ENCODE peak calls at places on chromosomes 3 and 15, in five cellular contexts. L is foreskin keratinocyte, W is brain microvascular endothelial cell, K is chondrocyte, I is foreskin fibroblast. H is an unnamed sample.

GRCh38 chr15:99703603-99704443 is 29.4 kb downstream of the LYSMD4 start:
- DNase-seq in L (peak), I (peak), K (no peak), W (peak), H (no peak)

GRCh38 chr3:158743664-158744566 is 11.7 kb upstream of the RARRES1 start:
- DNase-seq in K (no peak), I (no peak), W (no peak), L (no peak), H (no peak)

GRCh38 chr3:123331006-123331405 is 117.9 kb downstream of the ADCY5 start:
- DNase-seq in I (no peak), W (no peak), K (no peak), L (no peak), H (peak)

GRCh38 chr3:9862391-9863235 is 17.4 kb downstream of the CIDEC start:
- DNase-seq in I (peak), K (no peak), L (no peak), W (no peak), H (no peak)

GRCh38 chr3:53137835-53138446 is 7.7 kb upstream of the RFT1 start:
- DNase-seq in W (no peak), I (peak), L (no peak), K (no peak), H (peak)

GRCh38 chr3:45026957-45027356 is 854 bp downstream of the CLEC3B start:
- DNase-seq in I (peak), K (no peak), L (no peak), W (peak), H (no peak)

GRCh38 chr15:31511707-31512310 is 185.2 kb downstream of the KLF13 start:
- DNase-seq in W (no peak), L (no peak), K (no peak), I (no peak), H (no peak)

GRCh38 chr15:96276438-96277210 is 53.9 kb upstream of the NR2F2 start:
- DNase-seq in I (peak), W (no peak), L (no peak), K (no peak), H (no peak)

GRCh38 chr3:69998759-69999158 is 774 bp upstream of the SAMMSON start:
- DNase-seq in W (no peak), K (no peak), I (no peak), L (no peak), H (no peak)

GRCh38 chr3:94162700-94163099 is 99.8 kb downstream of the NSUN3 start:
- DNase-seq in W (peak), K (no peak), L (peak), I (no peak), H (no peak)

GRCh38 chr3:28860307-28860706 is 420.6 kb upstream of the RBMS3 start:
- DNase-seq in L (no peak), I (peak), W (no peak), K (no peak), H (no peak)

GRCh38 chr3:170357920-170358854 is 672 bp downstream of the SKIL start:
- DNase-seq in L (no peak), K (peak), W (peak), I (peak), H (peak)
- TF ChIP-seq CTCF in L (peak), K (peak), W (peak), I (peak), H (peak)

GRCh38 chr3:167761302-167761701 is 25.8 kb downstream of the SERPINI1 start:
- DNase-seq in K (no peak), W (no peak), I (no peak), L (no peak), H (no peak)
- TF ChIP-seq CTCF in K (no peak), W (no peak), I (no peak), L (no peak), H (no peak)

DNA sequence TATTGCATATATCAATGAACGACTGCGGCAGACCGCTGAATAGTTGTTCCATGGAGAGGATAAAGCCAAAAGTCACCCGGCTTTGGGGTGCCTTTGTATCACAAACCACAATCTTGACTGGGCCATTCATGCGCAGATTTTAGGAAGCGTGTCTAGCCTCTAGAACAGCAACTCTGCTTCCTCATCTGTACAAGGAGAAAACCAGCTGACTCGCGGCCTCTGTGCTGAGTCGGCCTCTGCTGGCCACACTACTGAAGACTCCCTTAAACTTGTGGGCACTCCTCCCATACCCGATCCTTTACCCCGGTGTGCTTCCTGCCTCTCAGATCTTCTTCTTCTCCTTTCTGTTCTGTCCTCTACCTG is 872 bp downstream of the DLEC1 start:
- DNase-seq in I (peak), W (peak), L (no peak), K (no peak), H (peak)
- TF ChIP-seq CTCF in I (peak), W (peak), L (peak), K (peak), H (peak)

DNA sequence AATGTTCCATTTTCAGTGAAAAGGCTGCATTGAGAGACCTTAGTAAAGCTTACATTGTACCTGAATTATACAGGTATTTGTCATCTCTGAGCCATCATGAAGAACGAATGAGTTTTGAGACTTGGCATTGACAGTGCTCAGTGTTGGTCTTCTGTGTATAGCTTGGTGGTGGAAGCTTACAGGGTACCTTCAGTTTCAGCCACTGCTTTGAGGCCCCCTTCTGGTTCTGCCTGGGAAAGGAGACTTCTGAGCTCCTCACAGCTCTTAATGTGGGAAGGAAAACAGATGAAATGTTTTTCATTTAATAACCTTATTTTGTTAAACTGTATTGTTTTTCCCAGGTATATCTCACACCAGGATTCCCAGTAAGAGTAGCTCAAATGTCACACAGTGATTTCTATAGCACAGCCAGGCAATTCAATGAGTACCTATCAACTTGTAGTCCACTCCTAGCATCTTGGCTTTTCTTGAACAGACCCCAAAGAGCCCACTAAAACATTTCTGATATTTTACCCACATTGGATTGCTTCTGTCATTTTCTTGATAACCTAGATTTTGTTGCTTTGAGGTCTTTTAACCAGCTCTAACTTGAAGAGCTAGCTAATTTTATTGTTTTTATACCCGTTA is 5.6 kb downstream of the SERPINI1 start:
- DNase-seq in K (no peak), W (peak), I (peak), L (no peak), H (no peak)
- TF ChIP-seq CTCF in K (peak), W (peak), I (peak), L (peak), H (no peak)